ENCODE peak calls at places on chromosomes 4 and X, in ten cellular contexts. U, O, A, Q, G, H, S, Y, D and K are unnamed samples.

GRCh38 chr4:145663194-145663593 is 16.8 kb upstream of the C4orf51 start:
- DNase-seq in U (peak; percentile 22), G (no peak), H (no peak), S (no peak), Q (no peak), Y (no peak), A (no peak), D (no peak), O (no peak), K (no peak)

GRCh38 chr4:147984065-147984777 is 252.3 kb downstream of the ARHGAP10 start:
- DNase-seq in G (no peak), U (peak; percentile 53), A (peak; percentile 82), Q (peak; percentile 19), D (no peak), Y (peak; percentile 12), O (peak; percentile 57), H (no peak), S (no peak), K (peak; percentile 67)

GRCh38 chr4:62914758-62915157 is 1494.5 kb downstream of the TECRL start:
- DNase-seq in H (no peak), D (no peak), S (no peak), G (no peak), Y (no peak), O (no peak), Q (no peak), A (no peak), U (no peak), K (no peak)

GRCh38 chrX:122579521-122579920 is 604.6 kb upstream of the GRIA3 start:
- DNase-seq in U (no peak), Y (no peak), O (no peak), G (no peak), Q (no peak), S (peak; percentile 23), D (no peak), A (no peak), H (no peak), K (no peak)

GRCh38 chrX:118974908-118975671 is 672 bp downstream of the LONRF3 start:
- DNase-seq in G (peak; percentile 82), D (peak; percentile 72), U (no peak), S (no peak), A (peak; percentile 42), Q (peak; percentile 53), O (peak; percentile 17), Y (peak; percentile 60), H (no peak), K (peak; percentile 9)

GRCh38 chrX:109890910-109891502 is 111.9 kb upstream of the TMEM164 start:
- DNase-seq in H (no peak), U (peak; percentile 74), D (peak; percentile 57), Y (peak; percentile 33), G (peak; percentile 59), O (peak; percentile 38), S (peak; percentile 10), A (peak; percentile 64), Q (peak; percentile 39), K (peak; percentile 58)

GRCh38 chr4:1727117-1728031 is 6.1 kb downstream of the TACC3 start:
- DNase-seq in U (peak; percentile 62), S (no peak), Q (peak; percentile 55), G (peak; percentile 94), Y (peak; percentile 88), D (peak; percentile 72), H (no peak), A (no peak), O (no peak), K (peak; percentile 58)

GRCh38 chrX:150324919-150325318 is 38.2 kb upstream of the MAMLD1 start:
- DNase-seq in Q (no peak), D (no peak), G (no peak), Y (no peak), H (no peak), U (peak; percentile 4), O (no peak), A (no peak), S (no peak), K (no peak)

GRCh38 chr4:112410364-112410763 is 105.6 kb downstream of the NEUROG2 start:
- DNase-seq in A (no peak), O (no peak), G (no peak), Q (no peak), Y (no peak), U (no peak), S (no peak), H (no peak), D (no peak), K (no peak)

GRCh38 chrX:20066968-20067708 is 49.6 kb downstream of the MAP7D2 start:
- DNase-seq in U (peak; percentile 67), Q (peak; percentile 15), A (peak; percentile 17), S (no peak), O (peak; percentile 54), H (no peak), G (no peak), D (no peak), Y (peak; percentile 59), K (peak; percentile 26)

GRCh38 chrX:132565273-132565672 is 76.4 kb upstream of the MBNL3 start:
- DNase-seq in Q (no peak), S (no peak), G (no peak), D (no peak), A (no peak), Y (no peak), O (no peak), H (no peak), U (peak; percentile 4), K (no peak)

GRCh38 chr4:11904117-11904535 is 475.4 kb upstream of the HS3ST1 start:
- DNase-seq in Q (peak; percentile 33), O (no peak), Y (no peak), A (no peak), G (peak; percentile 22), S (no peak), H (peak; percentile 33), D (peak; percentile 53), U (peak; percentile 99), K (no peak)

GRCh38 chr4:2836391-2836859 is 7.2 kb upstream of the ADD1 start:
- DNase-seq in D (no peak), Q (no peak), S (no peak), O (no peak), Y (no peak), G (peak; percentile 69), U (no peak), A (peak; percentile 4), H (no peak), K (no peak)

GRCh38 chrX:22950278-22951266 is 49.2 kb upstream of the DDX53 start:
- DNase-seq in G (no peak), Q (peak; percentile 1), Y (peak; percentile 83), A (no peak), D (no peak), S (peak; percentile 18), H (no peak), U (peak; percentile 91), O (peak; percentile 9), K (peak; percentile 42)

GRCh38 chr4:742742-743311 is 37.2 kb downstream of the PCGF3 start:
- DNase-seq in Y (peak; percentile 33), A (peak; percentile 98), O (peak; percentile 79), G (peak; percentile 91), U (peak; percentile 49), D (peak; percentile 85), H (no peak), S (no peak), Q (peak; percentile 86), K (peak; percentile 91)

GRCh38 chrX:14920196-14920595 is 47.0 kb downstream of the MOSPD2 start:
- DNase-seq in O (no peak), Y (no peak), D (no peak), U (peak; percentile 73), S (peak; percentile 44), Q (no peak), G (no peak), A (no peak), H (no peak), K (peak; percentile 30)

GRCh38 chr4:158964728-158965124 is 138.2 kb upstream of the RAPGEF2 start:
- DNase-seq in O (no peak), G (no peak), Y (no peak), U (no peak), A (no peak), D (no peak), Q (no peak), H (no peak), S (no peak), K (no peak)

GRCh38 chr4:176925962-176926361 is 133.2 kb upstream of the VEGFC start:
- DNase-seq in D (no peak), U (no peak), S (no peak), G (no peak), Y (no peak), A (no peak), Q (no peak), O (no peak), H (no peak), K (no peak)

GRCh38 chr4:96352051-96352517 is 512.2 kb downstream of the PDHA2 start:
- DNase-seq in U (no peak), S (no peak), H (peak; percentile 33), Q (peak; percentile 14), A (peak; percentile 39), Y (peak; percentile 51), D (no peak), G (no peak), O (no peak), K (no peak)

GRCh38 chr4:127533028-127533700 is 99.6 kb upstream of the INTU start:
- DNase-seq in H (no peak), Q (peak; percentile 40), U (peak; percentile 92), D (peak; percentile 74), Y (no peak), O (no peak), A (no peak), S (no peak), G (no peak), K (no peak)

GRCh38 chr4:156971623-156972369 is at the start of gene PDGFC:
- DNase-seq in Q (peak; percentile 68), Y (peak; percentile 90), S (no peak), A (peak; percentile 88), U (peak; percentile 52), H (peak; percentile 62), O (peak; percentile 34), G (peak; percentile 95), D (peak; percentile 86), K (peak; percentile 90)

GRCh38 chr4:141391771-141392170 is 171.1 kb downstream of the ZNF330 start:
- DNase-seq in U (no peak), S (no peak), Y (peak; percentile 62), H (no peak), G (no peak), Q (no peak), O (no peak), A (peak; percentile 19), D (no peak), K (no peak)

GRCh38 chr4:98614655-98615054 is 43.8 kb downstream of the TSPAN5 start:
- DNase-seq in G (no peak), Y (no peak), U (no peak), A (no peak), Q (no peak), D (no peak), O (no peak), H (no peak), S (no peak), K (peak; percentile 36)

GRCh38 chr4:87270144-87270543 is 49.7 kb upstream of the KLHL8 start:
- DNase-seq in Q (peak; percentile 40), O (peak; percentile 22), D (no peak), U (peak; percentile 71), H (peak; percentile 86), Y (peak; percentile 14), G (no peak), A (peak; percentile 57), S (peak; percentile 16), K (peak; percentile 52)

GRCh38 chr4:98932539-98932938 is 3.6 kb upstream of the EIF4E start:
- DNase-seq in Q (peak; percentile 23), U (peak; percentile 34), H (peak; percentile 33), O (no peak), Y (no peak), D (no peak), A (no peak), S (no peak), G (no peak), K (peak; percentile 21)